ENCODE peak calls at places on chromosomes 11 and 22, in five cellular contexts. One of them, this sample, is unnamed.

GRCh38 chr22:40628354-40629042 is 8.0 kb downstream of the MRTFA start:
- DNase-seq in upper lobe of left lung: no peak
- DNase-seq in SK-N-SH: no peak
- DNase-seq in GM12878: peak
- DNase-seq in transverse colon: no peak
- DNase-seq in this sample: no peak

GRCh38 chr11:119828819-119829218 is 99.8 kb upstream of the NECTIN1 start:
- DNase-seq in SK-N-SH: no peak
- DNase-seq in GM12878: no peak
- DNase-seq in transverse colon: no peak
- DNase-seq in upper lobe of left lung: no peak
- DNase-seq in this sample: no peak

GRCh38 chr11:824292-824880 is 3.3 kb upstream of the CRACR2B start:
- DNase-seq in transverse colon: peak
- DNase-seq in GM12878: no peak
- DNase-seq in SK-N-SH: no peak
- DNase-seq in upper lobe of left lung: no peak
- DNase-seq in this sample: peak

GRCh38 chr11:92136792-92137191 is 87.8 kb upstream of the FAT3 start:
- DNase-seq in GM12878: no peak
- DNase-seq in transverse colon: no peak
- DNase-seq in upper lobe of left lung: no peak
- DNase-seq in SK-N-SH: no peak
- DNase-seq in this sample: no peak

GRCh38 chr11:121479355-121479754 is 26.6 kb upstream of the SORL1-AS1 start:
- DNase-seq in upper lobe of left lung: no peak
- DNase-seq in transverse colon: no peak
- DNase-seq in SK-N-SH: no peak
- DNase-seq in GM12878: no peak
- DNase-seq in this sample: no peak

GRCh38 chr11:72023335-72023734 is 24.6 kb downstream of the IL18BP start:
- DNase-seq in GM12878: no peak
- DNase-seq in SK-N-SH: no peak
- DNase-seq in upper lobe of left lung: no peak
- DNase-seq in transverse colon: no peak
- DNase-seq in this sample: no peak

GRCh38 chr11:100151944-100152343 is 535.1 kb upstream of the ARHGAP42 start:
- DNase-seq in upper lobe of left lung: no peak
- DNase-seq in GM12878: no peak
- DNase-seq in transverse colon: no peak
- DNase-seq in SK-N-SH: no peak
- DNase-seq in this sample: no peak

GRCh38 chr11:16239130-16240105 is 116.9 kb downstream of the SOX6 start:
- DNase-seq in upper lobe of left lung: no peak
- DNase-seq in transverse colon: no peak
- DNase-seq in SK-N-SH: no peak
- DNase-seq in GM12878: no peak
- DNase-seq in this sample: no peak

GRCh38 chr11:65459552-65459951 is 37.0 kb downstream of the NEAT1 start:
- DNase-seq in GM12878: no peak
- DNase-seq in SK-N-SH: no peak
- DNase-seq in transverse colon: peak
- DNase-seq in upper lobe of left lung: no peak
- DNase-seq in this sample: peak

GRCh38 chr11:62144641-62145255 is 20.9 kb downstream of the INCENP start:
- DNase-seq in upper lobe of left lung: no peak
- DNase-seq in GM12878: no peak
- DNase-seq in SK-N-SH: peak
- DNase-seq in transverse colon: no peak
- DNase-seq in this sample: peak

GRCh38 chr11:85407648-85408047 is 219.5 kb downstream of the DLG2 start:
- DNase-seq in transverse colon: no peak
- DNase-seq in SK-N-SH: no peak
- DNase-seq in GM12878: no peak
- DNase-seq in upper lobe of left lung: no peak
- DNase-seq in this sample: no peak

GRCh38 chr11:111561801-111562325 is 21.3 kb downstream of the LAYN start:
- DNase-seq in upper lobe of left lung: no peak
- DNase-seq in SK-N-SH: no peak
- DNase-seq in GM12878: no peak
- DNase-seq in transverse colon: no peak
- DNase-seq in this sample: no peak

GRCh38 chr11:120179071-120179672 is 31.7 kb upstream of the OAF start:
- DNase-seq in upper lobe of left lung: no peak
- DNase-seq in transverse colon: no peak
- DNase-seq in SK-N-SH: no peak
- DNase-seq in GM12878: no peak
- DNase-seq in this sample: peak

GRCh38 chr11:132131051-132131450 is 760.6 kb downstream of the NTM start:
- DNase-seq in transverse colon: no peak
- DNase-seq in GM12878: no peak
- DNase-seq in upper lobe of left lung: no peak
- DNase-seq in SK-N-SH: no peak
- DNase-seq in this sample: no peak

GRCh38 chr11:69637956-69638871 is 2.7 kb upstream of the CCND1 start:
- DNase-seq in transverse colon: peak
- DNase-seq in GM12878: no peak
- DNase-seq in upper lobe of left lung: no peak
- DNase-seq in SK-N-SH: peak
- DNase-seq in this sample: peak

GRCh38 chr11:11849127-11849746 is 7.5 kb downstream of the USP47 start:
- DNase-seq in upper lobe of left lung: peak
- DNase-seq in SK-N-SH: peak
- DNase-seq in transverse colon: peak
- DNase-seq in GM12878: peak
- DNase-seq in this sample: peak

GRCh38 chr22:17769013-17769715 is 5.1 kb downstream of the BID start:
- DNase-seq in transverse colon: no peak
- DNase-seq in upper lobe of left lung: peak
- DNase-seq in GM12878: no peak
- DNase-seq in SK-N-SH: no peak
- DNase-seq in this sample: peak

GRCh38 chr11:12099132-12099873 is 11.1 kb upstream of the MICAL2 start:
- DNase-seq in SK-N-SH: no peak
- DNase-seq in upper lobe of left lung: no peak
- DNase-seq in transverse colon: no peak
- DNase-seq in GM12878: no peak
- DNase-seq in this sample: no peak

GRCh38 chr22:33271390-33272161 is 213.4 kb upstream of the SYN3 start:
- DNase-seq in SK-N-SH: no peak
- DNase-seq in upper lobe of left lung: no peak
- DNase-seq in transverse colon: peak
- DNase-seq in GM12878: peak
- DNase-seq in this sample: no peak

GRCh38 chr22:44802956-44803355 is 50.6 kb downstream of the ARHGAP8 start:
- DNase-seq in SK-N-SH: no peak
- DNase-seq in upper lobe of left lung: no peak
- DNase-seq in GM12878: no peak
- DNase-seq in transverse colon: no peak
- DNase-seq in this sample: no peak

GRCh38 chr11:66841861-66842260 is 1.4 kb upstream of the RCE1 start:
- DNase-seq in GM12878: no peak
- DNase-seq in transverse colon: no peak
- DNase-seq in upper lobe of left lung: no peak
- DNase-seq in SK-N-SH: no peak
- DNase-seq in this sample: no peak

GRCh38 chr11:297666-298405 is 1.5 kb downstream of the IFITM5 start:
- DNase-seq in GM12878: no peak
- DNase-seq in transverse colon: no peak
- DNase-seq in SK-N-SH: no peak
- DNase-seq in upper lobe of left lung: peak
- DNase-seq in this sample: peak

GRCh38 chr22:30940655-30941362 is 27.8 kb downstream of the MORC2 start:
- DNase-seq in SK-N-SH: no peak
- DNase-seq in upper lobe of left lung: no peak
- DNase-seq in transverse colon: no peak
- DNase-seq in GM12878: no peak
- DNase-seq in this sample: no peak

DNA sequence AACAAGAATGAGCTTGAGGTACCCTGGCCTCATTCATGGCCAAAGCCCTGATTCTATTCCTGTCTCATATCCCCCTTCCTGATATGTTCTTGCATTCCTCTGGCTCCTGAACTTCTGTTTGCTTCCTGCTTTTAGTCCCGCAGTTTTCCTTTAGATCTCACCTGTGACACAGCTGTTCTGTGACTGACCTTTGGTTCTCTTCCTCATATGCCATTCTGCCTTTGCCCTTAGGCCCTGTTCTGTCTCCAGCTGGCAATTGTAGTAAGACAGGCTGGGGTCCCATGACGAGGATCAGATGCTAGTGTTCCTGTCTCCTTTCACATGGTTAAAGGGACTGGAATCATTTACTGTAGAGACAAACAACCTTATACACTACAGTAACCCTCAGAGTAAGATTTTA is 59.0 kb upstream of the PDE3B start:
- DNase-seq in upper lobe of left lung: peak
- DNase-seq in transverse colon: peak
- DNase-seq in SK-N-SH: peak
- DNase-seq in GM12878: no peak
- DNase-seq in this sample: no peak
- TF ChIP-seq POLR2AphosphoS5 in upper lobe of left lung: no peak
- TF ChIP-seq POLR2AphosphoS5 in transverse colon: peak
- TF ChIP-seq POLR2AphosphoS5 in SK-N-SH: no peak
- TF ChIP-seq POLR2AphosphoS5 in GM12878: no peak
- TF ChIP-seq POLR2AphosphoS5 in this sample: no peak

GRCh38 chr22:39313258-39314001 is 6.0 kb downstream of the RPL3 start:
- DNase-seq in SK-N-SH: no peak
- DNase-seq in transverse colon: no peak
- DNase-seq in GM12878: no peak
- DNase-seq in upper lobe of left lung: no peak
- DNase-seq in this sample: no peak
- TF ChIP-seq POLR2AphosphoS5 in SK-N-SH: no peak
- TF ChIP-seq POLR2AphosphoS5 in transverse colon: no peak
- TF ChIP-seq POLR2AphosphoS5 in GM12878: no peak
- TF ChIP-seq POLR2AphosphoS5 in upper lobe of left lung: no peak
- TF ChIP-seq POLR2AphosphoS5 in this sample: peak

GRCh38 chr11:9923280-9923679 is 259.4 kb downstream of the SWAP70 start:
- DNase-seq in transverse colon: no peak
- DNase-seq in SK-N-SH: no peak
- DNase-seq in GM12878: no peak
- DNase-seq in upper lobe of left lung: no peak
- DNase-seq in this sample: no peak
- TF ChIP-seq POLR2AphosphoS5 in transverse colon: no peak
- TF ChIP-seq POLR2AphosphoS5 in SK-N-SH: no peak
- TF ChIP-seq POLR2AphosphoS5 in GM12878: no peak
- TF ChIP-seq POLR2AphosphoS5 in upper lobe of left lung: no peak
- TF ChIP-seq POLR2AphosphoS5 in this sample: no peak

GRCh38 chr22:47715866-47716578 is 953.6 kb downstream of the TBC1D22A start:
- DNase-seq in transverse colon: no peak
- DNase-seq in SK-N-SH: no peak
- DNase-seq in upper lobe of left lung: no peak
- DNase-seq in GM12878: no peak
- DNase-seq in this sample: peak

GRCh38 chr22:47713880-47714452 is 951.5 kb downstream of the TBC1D22A start:
- DNase-seq in upper lobe of left lung: no peak
- DNase-seq in GM12878: no peak
- DNase-seq in SK-N-SH: no peak
- DNase-seq in transverse colon: no peak
- DNase-seq in this sample: peak

GRCh38 chr22:47724030-47724429 is 961.6 kb downstream of the TBC1D22A start:
- DNase-seq in upper lobe of left lung: no peak
- DNase-seq in SK-N-SH: no peak
- DNase-seq in GM12878: no peak
- DNase-seq in transverse colon: no peak
- DNase-seq in this sample: no peak

GRCh38 chr22:47716890-47717615 is 954.6 kb downstream of the TBC1D22A start:
- DNase-seq in upper lobe of left lung: no peak
- DNase-seq in SK-N-SH: no peak
- DNase-seq in GM12878: no peak
- DNase-seq in transverse colon: no peak
- DNase-seq in this sample: peak

DNA sequence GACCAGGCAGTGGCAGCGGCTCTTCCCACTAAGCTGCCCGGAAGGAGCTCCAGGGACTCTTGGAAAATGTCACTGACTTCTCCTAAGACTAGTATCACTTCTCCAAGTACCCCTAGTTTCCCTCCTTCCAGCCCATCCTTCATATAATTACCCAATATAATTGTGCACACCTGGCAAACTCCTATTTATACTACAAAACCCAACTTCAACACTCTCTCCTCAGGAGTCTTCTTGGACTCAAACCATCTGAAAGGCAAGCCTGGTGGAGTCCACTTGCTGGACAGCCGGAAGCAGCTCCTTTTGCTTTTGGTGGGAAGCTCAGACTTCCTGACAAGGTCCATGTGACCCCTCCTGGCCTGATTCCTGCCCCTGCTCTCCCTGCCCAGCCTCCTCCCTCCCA is 955.9 kb downstream of the TBC1D22A start:
- DNase-seq in SK-N-SH: no peak
- DNase-seq in upper lobe of left lung: no peak
- DNase-seq in transverse colon: no peak
- DNase-seq in GM12878: no peak
- DNase-seq in this sample: no peak
- TF ChIP-seq POLR2AphosphoS5 in SK-N-SH: no peak
- TF ChIP-seq POLR2AphosphoS5 in upper lobe of left lung: no peak
- TF ChIP-seq POLR2AphosphoS5 in transverse colon: no peak
- TF ChIP-seq POLR2AphosphoS5 in GM12878: no peak
- TF ChIP-seq POLR2AphosphoS5 in this sample: no peak

GRCh38 chr11:68532719-68533369 is 72.3 kb downstream of the PPP6R3 start:
- DNase-seq in upper lobe of left lung: no peak
- DNase-seq in SK-N-SH: no peak
- DNase-seq in transverse colon: no peak
- DNase-seq in GM12878: no peak
- DNase-seq in this sample: no peak
- TF ChIP-seq POLR2AphosphoS5 in upper lobe of left lung: no peak
- TF ChIP-seq POLR2AphosphoS5 in SK-N-SH: no peak
- TF ChIP-seq POLR2AphosphoS5 in transverse colon: peak
- TF ChIP-seq POLR2AphosphoS5 in GM12878: no peak
- TF ChIP-seq POLR2AphosphoS5 in this sample: no peak

DNA sequence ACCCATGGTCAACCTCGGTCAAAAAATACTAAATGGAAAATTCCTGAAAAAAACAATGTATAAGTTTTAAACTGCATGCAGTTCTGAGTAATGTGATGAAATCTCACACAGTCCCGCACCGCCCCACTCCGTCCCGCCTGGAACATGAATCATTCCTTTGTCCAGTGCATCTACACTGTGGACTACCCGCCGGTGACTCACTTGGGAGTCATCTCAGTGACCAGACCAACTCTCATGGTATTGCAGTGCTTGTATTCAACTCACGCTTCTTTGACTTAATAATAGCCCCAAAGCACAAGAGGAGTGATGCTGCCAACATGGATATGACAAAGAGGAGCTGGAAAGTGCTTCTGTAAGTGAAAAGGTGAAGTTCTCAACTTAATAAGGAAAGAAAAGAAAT is 48.8 kb downstream of the ARHGAP32 start:
- DNase-seq in upper lobe of left lung: peak
- DNase-seq in GM12878: no peak
- DNase-seq in SK-N-SH: no peak
- DNase-seq in transverse colon: peak
- DNase-seq in this sample: no peak
- TF ChIP-seq POLR2AphosphoS5 in upper lobe of left lung: peak
- TF ChIP-seq POLR2AphosphoS5 in GM12878: no peak
- TF ChIP-seq POLR2AphosphoS5 in SK-N-SH: peak
- TF ChIP-seq POLR2AphosphoS5 in transverse colon: peak
- TF ChIP-seq POLR2AphosphoS5 in this sample: no peak

This sample was measured in spleen.